ENCODE peak calls at places on chromosomes 1 and 21, in five cellular contexts. Q is T-helper 2 cell, O is endodermal cell, U is SHP77, Y is pancreas. G is an unnamed sample.

GRCh38 chr1:32404956-32405355 is 10.7 kb upstream of the BSDC1 start:
- DNase-seq in U (no peak), Q (no peak), O (no peak), Y (no peak), G (no peak)

GRCh38 chr1:30990594-30990993 is 74.9 kb downstream of the PUM1 start:
- DNase-seq in U (no peak), Q (no peak), Y (no peak), O (no peak), G (no peak)

GRCh38 chr1:6962956-6963915 is 178.0 kb downstream of the CAMTA1 start:
- DNase-seq in Q (peak), O (peak), Y (peak), U (peak), G (peak)

GRCh38 chr1:155013632-155014031 is 11.0 kb downstream of the ZBTB7B start:
- DNase-seq in Y (no peak), O (no peak), Q (peak), U (no peak), G (no peak)

GRCh38 chr21:45767071-45768006 is 123.8 kb downstream of the PCBP3 start:
- DNase-seq in Q (no peak), Y (no peak), O (no peak), U (no peak), G (no peak)

GRCh38 chr1:168407832-168408530 is 127.3 kb downstream of the TBX19 start:
- DNase-seq in Q (no peak), O (no peak), U (no peak), Y (no peak), G (no peak)

GRCh38 chr1:82225407-82226197 is 424.9 kb downstream of the ADGRL2 start:
- DNase-seq in O (no peak), Y (no peak), Q (no peak), U (no peak), G (no peak)

GRCh38 chr1:107572674-107573205 is 392.2 kb downstream of the VAV3 start:
- DNase-seq in U (peak), Q (no peak), O (no peak), Y (no peak), G (no peak)

GRCh38 chr21:34707876-34708325 is 39.1 kb downstream of the CLIC6 start:
- DNase-seq in Q (no peak), O (no peak), U (no peak), Y (no peak), G (peak)

GRCh38 chr1:154607084-154607747 is 770 bp downstream of the ADAR start:
- DNase-seq in Y (no peak), Q (no peak), U (no peak), O (no peak), G (peak)

GRCh38 chr21:22476726-22477646 is 1478.8 kb downstream of the NCAM2 start:
- DNase-seq in Q (no peak), Y (no peak), U (no peak), O (peak), G (no peak)

GRCh38 chr1:241356519-241357365 is at the start of gene RGS7:
- DNase-seq in Q (no peak), Y (peak), O (peak), U (peak), G (no peak)

GRCh38 chr1:173062156-173062938 is 11.6 kb upstream of the TNFSF18 start:
- DNase-seq in O (no peak), Y (no peak), Q (no peak), U (no peak), G (no peak)

GRCh38 chr1:30034627-30035521 is 688.5 kb downstream of the MATN1 start:
- DNase-seq in Y (no peak), U (peak), Q (no peak), O (peak), G (no peak)

GRCh38 chr1:21898326-21899155 is 38.6 kb downstream of the HSPG2 start:
- DNase-seq in Y (no peak), U (no peak), O (no peak), Q (no peak), G (no peak)

GRCh38 chr1:19406680-19407079 is 78.7 kb downstream of the CAPZB start:
- DNase-seq in O (no peak), U (no peak), Q (no peak), Y (no peak), G (no peak)

GRCh38 chr1:23194119-23194984 is 22.9 kb downstream of the HTR1D start:
- DNase-seq in Q (no peak), Y (no peak), O (no peak), U (no peak), G (no peak)

GRCh38 chr1:102891868-102892625 is 216.3 kb downstream of the COL11A1 start:
- DNase-seq in Q (no peak), U (no peak), Y (no peak), O (no peak), G (no peak)

GRCh38 chr1:8078176-8078671 is 52.1 kb upstream of the ERRFI1 start:
- DNase-seq in U (no peak), Q (no peak), Y (no peak), O (peak), G (no peak)

GRCh38 chr21:33205476-33205875 is 24.3 kb upstream of the IFNAR2 start:
- DNase-seq in Y (no peak), O (no peak), U (no peak), Q (no peak), G (peak)

GRCh38 chr1:235552146-235552716 is 48.0 kb upstream of the B3GALNT2 start:
- DNase-seq in O (no peak), U (no peak), Q (no peak), Y (no peak), G (no peak)

GRCh38 chr1:91744973-91745648 is 140.8 kb downstream of the TGFBR3 start:
- DNase-seq in U (no peak), Y (peak), Q (no peak), O (no peak), G (no peak)

GRCh38 chr1:39957299-39958020 is 2.5 kb downstream of the MFSD2A start:
- DNase-seq in Q (no peak), U (no peak), Y (no peak), O (no peak), G (no peak)

GRCh38 chr1:165896277-165896676 is 68.9 kb downstream of the UCK2 start:
- DNase-seq in U (no peak), O (peak), Y (no peak), Q (no peak), G (no peak)

GRCh38 chr1:40316595-40317393 is at the start of gene COL9A2:
- DNase-seq in Q (peak), Y (peak), U (no peak), O (peak), G (peak)

GRCh38 chr1:1990222-1990621 is 13.4 kb downstream of the CFAP74 start:
- DNase-seq in O (no peak), U (no peak), Y (no peak), Q (no peak), G (no peak)

G was measured in CD8-positive, alpha-beta memory T cell.